ENCODE peak calls at places on chromosomes 6 and 20, in seven cellular contexts. One of them, this sample, is unnamed.

GRCh38 chr6:141426400-141426980 is 706.2 kb upstream of the GJE1 start:
- DNase-seq in GM12865: no peak
- DNase-seq in CD8-positive, alpha-beta T cell: no peak
- DNase-seq in left ventricle myocardium inferior: no peak
- DNase-seq in stomach: no peak
- DNase-seq in HFF-Myc: no peak
- DNase-seq in WTC11: no peak
- DNase-seq in this sample: no peak

GRCh38 chr6:106757267-106757666 is 127.9 kb downstream of the QRSL1 start:
- DNase-seq in GM12865: peak; percentile 11
- DNase-seq in CD8-positive, alpha-beta T cell: no peak
- DNase-seq in left ventricle myocardium inferior: no peak
- DNase-seq in stomach: no peak
- DNase-seq in HFF-Myc: no peak
- DNase-seq in WTC11: no peak
- DNase-seq in this sample: no peak

GRCh38 chr6:118419448-118420394 is 128.4 kb upstream of the PLN start:
- DNase-seq in GM12865: no peak
- DNase-seq in CD8-positive, alpha-beta T cell: no peak
- DNase-seq in left ventricle myocardium inferior: no peak
- DNase-seq in stomach: no peak
- DNase-seq in HFF-Myc: no peak
- DNase-seq in WTC11: no peak
- DNase-seq in this sample: no peak

GRCh38 chr6:10420546-10421507 is 6.0 kb upstream of the TFAP2A start:
- DNase-seq in GM12865: no peak
- DNase-seq in CD8-positive, alpha-beta T cell: no peak
- DNase-seq in left ventricle myocardium inferior: no peak
- DNase-seq in stomach: no peak
- DNase-seq in HFF-Myc: no peak
- DNase-seq in WTC11: peak; percentile 76
- DNase-seq in this sample: peak; percentile 64

GRCh38 chr6:143027058-143027457 is 33.6 kb upstream of the AIG1 start:
- DNase-seq in GM12865: peak; percentile 64
- DNase-seq in CD8-positive, alpha-beta T cell: peak; percentile 26
- DNase-seq in left ventricle myocardium inferior: peak; percentile 28
- DNase-seq in stomach: peak; percentile 60
- DNase-seq in HFF-Myc: no peak
- DNase-seq in WTC11: peak; percentile 62
- DNase-seq in this sample: peak; percentile 37

GRCh38 chr20:31972481-31973386 is 4.8 kb downstream of the XKR7 start:
- DNase-seq in GM12865: no peak
- DNase-seq in CD8-positive, alpha-beta T cell: no peak
- DNase-seq in left ventricle myocardium inferior: no peak
- DNase-seq in stomach: no peak
- DNase-seq in HFF-Myc: no peak
- DNase-seq in WTC11: no peak
- DNase-seq in this sample: no peak

GRCh38 chr6:52576392-52577021 is 353 bp downstream of the TRAM2 start:
- DNase-seq in GM12865: peak; percentile 92
- DNase-seq in CD8-positive, alpha-beta T cell: peak; percentile 26
- DNase-seq in left ventricle myocardium inferior: peak; percentile 65
- DNase-seq in stomach: peak; percentile 54
- DNase-seq in HFF-Myc: peak; percentile 65
- DNase-seq in WTC11: peak; percentile 70
- DNase-seq in this sample: peak; percentile 66

GRCh38 chr6:2749972-2750600 is 636 bp downstream of the MYLK4 start:
- DNase-seq in GM12865: peak; percentile 63
- DNase-seq in CD8-positive, alpha-beta T cell: peak; percentile 51
- DNase-seq in left ventricle myocardium inferior: peak; percentile 51
- DNase-seq in stomach: peak; percentile 67
- DNase-seq in HFF-Myc: no peak
- DNase-seq in WTC11: peak; percentile 62
- DNase-seq in this sample: peak; percentile 67

GRCh38 chr20:51450221-51450712 is 92.3 kb downstream of the NFATC2 start:
- DNase-seq in GM12865: no peak
- DNase-seq in CD8-positive, alpha-beta T cell: no peak
- DNase-seq in left ventricle myocardium inferior: no peak
- DNase-seq in stomach: no peak
- DNase-seq in HFF-Myc: no peak
- DNase-seq in WTC11: no peak
- DNase-seq in this sample: no peak

GRCh38 chr20:17504326-17504897 is 26.8 kb downstream of the BFSP1 start:
- DNase-seq in GM12865: no peak
- DNase-seq in CD8-positive, alpha-beta T cell: no peak
- DNase-seq in left ventricle myocardium inferior: no peak
- DNase-seq in stomach: no peak
- DNase-seq in HFF-Myc: no peak
- DNase-seq in WTC11: no peak
- DNase-seq in this sample: no peak

GRCh38 chr20:61949363-61949713 is 116.3 kb downstream of the TAF4 start:
- DNase-seq in GM12865: no peak
- DNase-seq in CD8-positive, alpha-beta T cell: no peak
- DNase-seq in left ventricle myocardium inferior: no peak
- DNase-seq in stomach: no peak
- DNase-seq in HFF-Myc: no peak
- DNase-seq in WTC11: peak; percentile 6
- DNase-seq in this sample: no peak

GRCh38 chr6:40171343-40171742 is 237.1 kb upstream of the MOCS1 start:
- DNase-seq in GM12865: no peak
- DNase-seq in CD8-positive, alpha-beta T cell: no peak
- DNase-seq in left ventricle myocardium inferior: no peak
- DNase-seq in stomach: no peak
- DNase-seq in HFF-Myc: no peak
- DNase-seq in WTC11: no peak
- DNase-seq in this sample: no peak

GRCh38 chr6:130406935-130407532 is 41.2 kb downstream of the TMEM200A start:
- DNase-seq in GM12865: no peak
- DNase-seq in CD8-positive, alpha-beta T cell: no peak
- DNase-seq in left ventricle myocardium inferior: no peak
- DNase-seq in stomach: no peak
- DNase-seq in HFF-Myc: no peak
- DNase-seq in WTC11: no peak
- DNase-seq in this sample: no peak

GRCh38 chr6:31912186-31912585 is 10.3 kb upstream of the ZBTB12 start:
- DNase-seq in GM12865: no peak
- DNase-seq in CD8-positive, alpha-beta T cell: no peak
- DNase-seq in left ventricle myocardium inferior: no peak
- DNase-seq in stomach: no peak
- DNase-seq in HFF-Myc: no peak
- DNase-seq in WTC11: no peak
- DNase-seq in this sample: no peak

GRCh38 chr6:77231438-77232305 is 231.6 kb downstream of the HTR1B start:
- DNase-seq in GM12865: no peak
- DNase-seq in CD8-positive, alpha-beta T cell: no peak
- DNase-seq in left ventricle myocardium inferior: no peak
- DNase-seq in stomach: no peak
- DNase-seq in HFF-Myc: no peak
- DNase-seq in WTC11: no peak
- DNase-seq in this sample: no peak

GRCh38 chr6:18350271-18350670 is 36.9 kb upstream of the RNF144B start:
- DNase-seq in GM12865: no peak
- DNase-seq in CD8-positive, alpha-beta T cell: no peak
- DNase-seq in left ventricle myocardium inferior: no peak
- DNase-seq in stomach: no peak
- DNase-seq in HFF-Myc: no peak
- DNase-seq in WTC11: no peak
- DNase-seq in this sample: no peak

GRCh38 chr20:9160760-9161159 is 91.9 kb downstream of the PLCB4 start:
- DNase-seq in GM12865: no peak
- DNase-seq in CD8-positive, alpha-beta T cell: no peak
- DNase-seq in left ventricle myocardium inferior: no peak
- DNase-seq in stomach: no peak
- DNase-seq in HFF-Myc: no peak
- DNase-seq in WTC11: no peak
- DNase-seq in this sample: no peak

GRCh38 chr6:78810146-78810545 is 57.2 kb upstream of the IRAK1BP1 start:
- DNase-seq in GM12865: peak; percentile 32
- DNase-seq in CD8-positive, alpha-beta T cell: no peak
- DNase-seq in left ventricle myocardium inferior: no peak
- DNase-seq in stomach: no peak
- DNase-seq in HFF-Myc: peak; percentile 17
- DNase-seq in WTC11: peak; percentile 21
- DNase-seq in this sample: peak; percentile 37

GRCh38 chr6:12262236-12263061 is 27.7 kb upstream of the EDN1 start:
- DNase-seq in GM12865: no peak
- DNase-seq in CD8-positive, alpha-beta T cell: no peak
- DNase-seq in left ventricle myocardium inferior: no peak
- DNase-seq in stomach: no peak
- DNase-seq in HFF-Myc: no peak
- DNase-seq in WTC11: no peak
- DNase-seq in this sample: no peak

GRCh38 chr20:7038029-7038428 is 270.5 kb downstream of the BMP2 start:
- DNase-seq in GM12865: no peak
- DNase-seq in CD8-positive, alpha-beta T cell: no peak
- DNase-seq in left ventricle myocardium inferior: no peak
- DNase-seq in stomach: no peak
- DNase-seq in HFF-Myc: no peak
- DNase-seq in WTC11: no peak
- DNase-seq in this sample: no peak

GRCh38 chr6:71466362-71466761 is 177.8 kb downstream of the OGFRL1 start:
- DNase-seq in GM12865: no peak
- DNase-seq in CD8-positive, alpha-beta T cell: no peak
- DNase-seq in left ventricle myocardium inferior: no peak
- DNase-seq in stomach: no peak
- DNase-seq in HFF-Myc: no peak
- DNase-seq in WTC11: no peak
- DNase-seq in this sample: peak; percentile 25

GRCh38 chr6:31247813-31248212 is 24.1 kb downstream of the HLA-C start:
- DNase-seq in GM12865: no peak
- DNase-seq in CD8-positive, alpha-beta T cell: no peak
- DNase-seq in left ventricle myocardium inferior: no peak
- DNase-seq in stomach: no peak
- DNase-seq in HFF-Myc: no peak
- DNase-seq in WTC11: no peak
- DNase-seq in this sample: no peak

GRCh38 chr20:10093087-10093591 is 58.4 kb downstream of the ANKEF1 start:
- DNase-seq in GM12865: no peak
- DNase-seq in CD8-positive, alpha-beta T cell: no peak
- DNase-seq in left ventricle myocardium inferior: no peak
- DNase-seq in stomach: no peak
- DNase-seq in HFF-Myc: peak; percentile 47
- DNase-seq in WTC11: no peak
- DNase-seq in this sample: no peak

GRCh38 chr6:38404900-38405556 is 234.7 kb downstream of the BTBD9 start:
- DNase-seq in GM12865: no peak
- DNase-seq in CD8-positive, alpha-beta T cell: no peak
- DNase-seq in left ventricle myocardium inferior: no peak
- DNase-seq in stomach: no peak
- DNase-seq in HFF-Myc: no peak
- DNase-seq in WTC11: no peak
- DNase-seq in this sample: no peak

GRCh38 chr6:87702589-87702945 is 534 bp upstream of the AKIRIN2 start:
- DNase-seq in GM12865: peak; percentile 76
- DNase-seq in CD8-positive, alpha-beta T cell: no peak
- DNase-seq in left ventricle myocardium inferior: no peak
- DNase-seq in stomach: no peak
- DNase-seq in HFF-Myc: no peak
- DNase-seq in WTC11: no peak
- DNase-seq in this sample: no peak

GRCh38 chr6:87826376-87826775 is 124.3 kb upstream of the AKIRIN2 start:
- DNase-seq in GM12865: no peak
- DNase-seq in CD8-positive, alpha-beta T cell: no peak
- DNase-seq in left ventricle myocardium inferior: no peak
- DNase-seq in stomach: no peak
- DNase-seq in HFF-Myc: no peak
- DNase-seq in WTC11: no peak
- DNase-seq in this sample: no peak

GRCh38 chr6:134529921-134530320 is 212.0 kb upstream of the SGK1 start:
- DNase-seq in GM12865: no peak
- DNase-seq in CD8-positive, alpha-beta T cell: no peak
- DNase-seq in left ventricle myocardium inferior: no peak
- DNase-seq in stomach: no peak
- DNase-seq in HFF-Myc: no peak
- DNase-seq in WTC11: no peak
- DNase-seq in this sample: no peak
- TF ChIP-seq CTCF in GM12865: no peak
- TF ChIP-seq CTCF in CD8-positive, alpha-beta T cell: no peak
- TF ChIP-seq CTCF in left ventricle myocardium inferior: no peak
- TF ChIP-seq CTCF in stomach: no peak
- TF ChIP-seq CTCF in HFF-Myc: no peak
- TF ChIP-seq CTCF in WTC11: no peak
- TF ChIP-seq CTCF in this sample: no peak

GRCh38 chr6:125746731-125747588 is 2.5 kb upstream of the HEY2 start:
- DNase-seq in GM12865: peak; percentile 80
- DNase-seq in CD8-positive, alpha-beta T cell: peak; percentile 58
- DNase-seq in left ventricle myocardium inferior: peak; percentile 71
- DNase-seq in stomach: peak; percentile 60
- DNase-seq in HFF-Myc: no peak
- DNase-seq in WTC11: peak; percentile 81
- DNase-seq in this sample: peak; percentile 40
- TF ChIP-seq CTCF in GM12865: no peak
- TF ChIP-seq CTCF in CD8-positive, alpha-beta T cell: no peak
- TF ChIP-seq CTCF in left ventricle myocardium inferior: peak; percentile 21
- TF ChIP-seq CTCF in stomach: no peak
- TF ChIP-seq CTCF in HFF-Myc: no peak
- TF ChIP-seq CTCF in WTC11: no peak
- TF ChIP-seq CTCF in this sample: no peak

GRCh38 chr20:63579017-63579705 is 5.1 kb upstream of the HELZ2 start:
- DNase-seq in GM12865: no peak
- DNase-seq in CD8-positive, alpha-beta T cell: no peak
- DNase-seq in left ventricle myocardium inferior: no peak
- DNase-seq in stomach: no peak
- DNase-seq in HFF-Myc: no peak
- DNase-seq in WTC11: no peak
- DNase-seq in this sample: no peak

GRCh38 chr20:63582382-63583063 is 8.5 kb upstream of the HELZ2 start:
- DNase-seq in GM12865: no peak
- DNase-seq in CD8-positive, alpha-beta T cell: no peak
- DNase-seq in left ventricle myocardium inferior: no peak
- DNase-seq in stomach: no peak
- DNase-seq in HFF-Myc: no peak
- DNase-seq in WTC11: no peak
- DNase-seq in this sample: no peak

GRCh38 chr20:63577317-63577894 is 3.4 kb upstream of the HELZ2 start:
- DNase-seq in GM12865: no peak
- DNase-seq in CD8-positive, alpha-beta T cell: no peak
- DNase-seq in left ventricle myocardium inferior: peak; percentile 79
- DNase-seq in stomach: peak; percentile 89
- DNase-seq in HFF-Myc: no peak
- DNase-seq in WTC11: no peak
- DNase-seq in this sample: no peak

GRCh38 chr20:63578224-63579016 is 4.4 kb upstream of the HELZ2 start:
- DNase-seq in GM12865: no peak
- DNase-seq in CD8-positive, alpha-beta T cell: no peak
- DNase-seq in left ventricle myocardium inferior: no peak
- DNase-seq in stomach: no peak
- DNase-seq in HFF-Myc: no peak
- DNase-seq in WTC11: no peak
- DNase-seq in this sample: no peak

GRCh38 chr20:63580796-63581461 is 6.9 kb upstream of the HELZ2 start:
- DNase-seq in GM12865: peak; percentile 80
- DNase-seq in CD8-positive, alpha-beta T cell: peak; percentile 63
- DNase-seq in left ventricle myocardium inferior: no peak
- DNase-seq in stomach: peak; percentile 53
- DNase-seq in HFF-Myc: no peak
- DNase-seq in WTC11: peak; percentile 48
- DNase-seq in this sample: peak; percentile 33
- TF ChIP-seq CTCF in GM12865: peak; percentile 77
- TF ChIP-seq CTCF in CD8-positive, alpha-beta T cell: peak; percentile 64
- TF ChIP-seq CTCF in left ventricle myocardium inferior: peak; percentile 43
- TF ChIP-seq CTCF in stomach: no peak
- TF ChIP-seq CTCF in HFF-Myc: peak; percentile 49
- TF ChIP-seq CTCF in WTC11: no peak
- TF ChIP-seq CTCF in this sample: no peak

GRCh38 chr6:156942266-156942665 is 165.1 kb downstream of the ARID1B start:
- DNase-seq in GM12865: peak; percentile 27
- DNase-seq in CD8-positive, alpha-beta T cell: no peak
- DNase-seq in left ventricle myocardium inferior: no peak
- DNase-seq in stomach: no peak
- DNase-seq in HFF-Myc: no peak
- DNase-seq in WTC11: peak; percentile 48
- DNase-seq in this sample: no peak
- TF ChIP-seq CTCF in GM12865: no peak
- TF ChIP-seq CTCF in CD8-positive, alpha-beta T cell: no peak
- TF ChIP-seq CTCF in left ventricle myocardium inferior: no peak
- TF ChIP-seq CTCF in stomach: no peak
- TF ChIP-seq CTCF in HFF-Myc: no peak
- TF ChIP-seq CTCF in WTC11: no peak
- TF ChIP-seq CTCF in this sample: no peak

This sample was measured in endothelial cell.